ENCODE peak calls at places on chromosomes 11 and 22, in seven cellular contexts. U is progenitor cell of endocrine pancreas, C is RWPE1, A is HFF-Myc, S is cardiac muscle cell, D is fibroblast of the aortic adventitia, P is fibroblast of lung. Y is an unnamed sample.

GRCh38 chr22:30459206-30460052 is 12.4 kb downstream of the SEC14L3 start:
- DNase-seq in A (no peak), P (peak), S (peak), U (peak), C (peak), D (peak), Y (no peak)

GRCh38 chr11:112795142-112795815 is 165.9 kb upstream of the NCAM1 start:
- DNase-seq in C (peak), U (no peak), S (peak), D (peak), A (no peak), P (peak), Y (no peak)

GRCh38 chr22:46070722-46071450 is 79.4 kb upstream of the PPARA start:
- DNase-seq in P (peak), U (no peak), A (no peak), D (peak), C (no peak), S (peak), Y (no peak)

GRCh38 chr22:20583471-20583922 is 76.1 kb downstream of the MED15 start:
- DNase-seq in D (no peak), P (no peak), U (no peak), S (no peak), A (no peak), C (no peak), Y (no peak)

GRCh38 chr11:77705195-77705876 is 67.7 kb upstream of the CLNS1A start:
- DNase-seq in A (peak), U (no peak), C (peak), D (peak), P (peak), S (peak), Y (no peak)

GRCh38 chr11:31887180-31887579 is 76.1 kb upstream of the PAX6 start:
- DNase-seq in C (no peak), U (no peak), D (no peak), S (no peak), P (no peak), A (no peak), Y (no peak)

GRCh38 chr11:68436985-68437926 is 23.3 kb upstream of the PPP6R3 start:
- DNase-seq in S (peak), U (no peak), C (peak), D (peak), A (peak), P (peak), Y (no peak)

GRCh38 chr22:48785792-48786678 is 1041.6 kb downstream of the BRD1 start:
- DNase-seq in U (no peak), A (no peak), S (no peak), C (no peak), P (no peak), D (no peak), Y (no peak)

GRCh38 chr11:46369458-46370152 is 11.9 kb upstream of the MDK start:
- DNase-seq in P (peak), C (peak), U (peak), S (peak), D (peak), A (no peak), Y (no peak)

GRCh38 chr11:95768521-95768920 is 21.1 kb downstream of the FAM76B start:
- DNase-seq in C (no peak), A (no peak), S (peak), D (peak), P (peak), U (no peak), Y (no peak)

GRCh38 chr11:65448074-65448417 is 25.4 kb downstream of the NEAT1 start:
- DNase-seq in P (no peak), A (no peak), C (no peak), S (peak), D (peak), U (no peak), Y (no peak)

GRCh38 chr22:46931414-46931813 is 169.0 kb downstream of the TBC1D22A start:
- DNase-seq in P (peak), S (peak), C (peak), D (peak), U (no peak), A (peak), Y (no peak)

GRCh38 chr11:122628691-122629555 is 26.6 kb upstream of the UBASH3B start:
- DNase-seq in P (peak), D (peak), C (peak), A (no peak), S (peak), U (peak), Y (no peak)

GRCh38 chr22:32815943-32816342 is 14.4 kb downstream of the TIMP3 start:
- DNase-seq in C (no peak), D (no peak), U (no peak), A (no peak), P (no peak), S (no peak), Y (no peak)

GRCh38 chr11:122804796-122805195 is 33.5 kb upstream of the CRTAM start:
- DNase-seq in C (peak), D (no peak), S (no peak), U (no peak), P (no peak), A (no peak), Y (no peak)

GRCh38 chr11:7154881-7155344 is 66.1 kb downstream of the RBMXL2 start:
- DNase-seq in C (no peak), A (no peak), U (no peak), D (peak), S (no peak), P (no peak), Y (no peak)

GRCh38 chr22:49845666-49846459 is 7.8 kb upstream of the ZBED4 start:
- DNase-seq in A (no peak), D (no peak), C (no peak), U (no peak), S (no peak), P (no peak), Y (no peak)

GRCh38 chr11:77181799-77182541 is 53.9 kb downstream of the MYO7A start:
- DNase-seq in A (no peak), U (no peak), S (no peak), P (no peak), D (no peak), C (no peak), Y (peak)

GRCh38 chr11:1054143-1055108 is 17.9 kb upstream of the MUC6 start:
- DNase-seq in P (no peak), U (no peak), S (peak), A (peak), C (no peak), D (peak), Y (no peak)

GRCh38 chr22:29509815-29510214 is 29.8 kb downstream of the NEFH start:
- DNase-seq in A (no peak), C (no peak), U (no peak), P (no peak), D (no peak), S (no peak), Y (no peak)

GRCh38 chr11:23961503-23962338 is 535.1 kb upstream of the LUZP2 start:
- DNase-seq in S (no peak), U (no peak), C (no peak), P (no peak), D (no peak), A (no peak), Y (no peak)

GRCh38 chr22:23534201-23534850 is 45.8 kb downstream of the IGLL1 start:
- DNase-seq in C (no peak), S (peak), D (no peak), U (no peak), A (no peak), P (no peak), Y (no peak)

GRCh38 chr11:35304393-35304790 is 115.0 kb downstream of the SLC1A2 start:
- DNase-seq in U (no peak), C (no peak), D (peak), P (peak), A (no peak), S (peak), Y (no peak)

GRCh38 chr11:126544311-126545056 is 189.0 kb downstream of the ST3GAL4 start:
- DNase-seq in U (peak), P (peak), A (no peak), D (peak), S (peak), C (no peak), Y (no peak)

GRCh38 chr11:44484211-44484610 is 81.3 kb upstream of the CD82 start:
- DNase-seq in U (no peak), C (no peak), S (peak), P (no peak), A (no peak), D (peak), Y (no peak)

GRCh38 chr11:61279934-61280656 is 15.0 kb downstream of the VWCE start:
- DNase-seq in A (no peak), C (peak), S (no peak), P (peak), U (no peak), D (peak), Y (no peak)

GRCh38 chr11:3014314-3014938 is 22.3 kb upstream of the NAP1L4 start:
- DNase-seq in C (no peak), U (no peak), A (no peak), S (no peak), P (no peak), D (no peak), Y (no peak)

GRCh38 chr11:18729426-18729825 is 3.4 kb upstream of the IGSF22 start:
- DNase-seq in D (no peak), P (no peak), A (no peak), C (no peak), S (no peak), U (no peak), Y (no peak)

GRCh38 chr11:18733202-18733601 is 7.2 kb upstream of the IGSF22 start:
- DNase-seq in P (no peak), S (no peak), U (no peak), D (no peak), C (no peak), A (no peak), Y (peak)

GRCh38 chr11:18731949-18732821 is 6.2 kb upstream of the IGSF22 start:
- DNase-seq in A (no peak), P (peak), C (peak), D (peak), U (peak), S (peak), Y (peak)

GRCh38 chr11:18730020-18730419 is 4.0 kb upstream of the IGSF22 start:
- DNase-seq in D (no peak), A (no peak), P (no peak), U (no peak), C (no peak), S (no peak), Y (no peak)

DNA sequence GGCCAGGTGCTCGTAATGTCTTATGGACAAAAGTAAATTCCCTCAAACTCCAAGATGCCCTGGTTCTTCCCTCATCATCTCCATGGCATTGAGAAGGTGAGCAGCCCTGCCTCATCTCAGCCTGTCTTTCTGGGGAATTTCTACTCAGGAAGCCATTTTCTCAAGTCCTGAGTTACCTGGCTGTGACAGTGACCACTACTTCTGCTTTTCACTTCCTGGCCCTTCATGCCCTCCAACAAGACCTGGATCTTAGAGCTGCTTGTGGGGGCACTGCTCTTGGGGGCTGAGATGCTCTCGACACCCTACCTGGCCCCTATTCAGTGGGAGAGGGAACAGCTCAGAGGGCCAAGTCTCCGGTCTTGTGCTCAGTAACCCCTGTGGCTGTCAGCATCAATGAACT is 5.4 kb upstream of the IGSF22 start:
- DNase-seq in S (no peak), C (no peak), A (no peak), P (no peak), U (no peak), D (no peak), Y (peak)
- TF ChIP-seq CTCF in S (no peak), C (no peak), A (no peak), P (no peak), U (no peak), D (no peak), Y (no peak)

DNA sequence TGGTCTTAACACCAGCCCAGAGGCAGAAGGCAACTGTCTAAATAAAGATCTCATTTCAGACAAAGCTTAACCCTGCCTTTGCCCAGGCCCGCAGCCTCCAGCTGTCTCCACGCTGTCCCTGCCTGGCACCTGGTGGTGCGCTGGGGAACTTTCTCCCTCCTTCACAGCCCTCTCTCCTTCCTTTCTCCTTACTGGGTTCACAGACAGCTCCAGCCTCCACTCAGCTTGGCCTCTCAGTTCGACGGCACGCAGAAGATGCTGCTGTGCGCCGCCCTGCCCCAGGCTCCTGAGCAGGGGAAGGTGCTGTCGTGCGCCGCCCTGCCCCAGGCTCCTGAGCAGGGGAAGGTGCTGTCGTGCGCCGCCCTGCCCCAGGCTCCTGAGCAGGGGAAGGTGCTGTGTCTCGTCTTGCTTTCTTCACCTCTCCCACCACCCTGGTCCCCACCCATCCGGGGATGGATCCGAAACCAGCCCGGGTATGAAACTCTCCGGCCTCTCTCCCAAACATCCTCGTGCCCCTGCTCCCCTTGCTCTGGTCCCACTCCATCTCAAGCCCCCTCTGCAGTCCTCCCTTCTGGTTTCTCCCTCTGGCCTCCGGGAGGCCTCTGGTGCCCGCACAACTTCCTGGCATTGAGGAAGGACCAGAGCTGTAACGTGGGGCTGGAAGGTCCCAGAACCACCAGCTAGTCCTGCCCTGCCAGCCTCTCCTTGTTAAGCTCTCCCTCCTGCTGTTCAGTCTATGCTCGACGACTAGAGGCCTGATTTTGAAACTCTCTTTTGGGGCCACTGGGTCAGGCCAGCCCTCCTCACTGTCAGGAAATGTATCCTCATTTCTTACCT is 22.9 kb upstream of the JAM3 start:
- DNase-seq in A (no peak), U (no peak), D (no peak), C (no peak), P (peak), S (peak), Y (peak)
- TF ChIP-seq CTCF in A (no peak), U (peak), D (peak), C (no peak), P (peak), S (peak), Y (peak)

GRCh38 chr11:63908631-63909491 is 8.1 kb downstream of the RCOR2 start:
- DNase-seq in A (no peak), S (no peak), C (no peak), D (no peak), U (no peak), P (no peak), Y (no peak)

GRCh38 chr11:63911876-63912275 is 5.1 kb downstream of the RCOR2 start:
- DNase-seq in D (no peak), P (no peak), S (no peak), C (no peak), A (no peak), U (no peak), Y (no peak)

GRCh38 chr11:63909621-63910506 is 7.1 kb downstream of the RCOR2 start:
- DNase-seq in U (peak), S (no peak), C (no peak), A (no peak), P (no peak), D (no peak), Y (no peak)

GRCh38 chr11:63911440-63911839 is 5.5 kb downstream of the RCOR2 start:
- DNase-seq in A (no peak), S (no peak), P (no peak), D (no peak), C (no peak), U (no peak), Y (no peak)

GRCh38 chr11:63910605-63911195 is 6.3 kb downstream of the RCOR2 start:
- DNase-seq in U (no peak), S (no peak), P (no peak), A (no peak), D (no peak), C (no peak), Y (no peak)
- TF ChIP-seq CTCF in U (no peak), S (no peak), P (no peak), A (no peak), D (no peak), C (no peak), Y (no peak)

DNA sequence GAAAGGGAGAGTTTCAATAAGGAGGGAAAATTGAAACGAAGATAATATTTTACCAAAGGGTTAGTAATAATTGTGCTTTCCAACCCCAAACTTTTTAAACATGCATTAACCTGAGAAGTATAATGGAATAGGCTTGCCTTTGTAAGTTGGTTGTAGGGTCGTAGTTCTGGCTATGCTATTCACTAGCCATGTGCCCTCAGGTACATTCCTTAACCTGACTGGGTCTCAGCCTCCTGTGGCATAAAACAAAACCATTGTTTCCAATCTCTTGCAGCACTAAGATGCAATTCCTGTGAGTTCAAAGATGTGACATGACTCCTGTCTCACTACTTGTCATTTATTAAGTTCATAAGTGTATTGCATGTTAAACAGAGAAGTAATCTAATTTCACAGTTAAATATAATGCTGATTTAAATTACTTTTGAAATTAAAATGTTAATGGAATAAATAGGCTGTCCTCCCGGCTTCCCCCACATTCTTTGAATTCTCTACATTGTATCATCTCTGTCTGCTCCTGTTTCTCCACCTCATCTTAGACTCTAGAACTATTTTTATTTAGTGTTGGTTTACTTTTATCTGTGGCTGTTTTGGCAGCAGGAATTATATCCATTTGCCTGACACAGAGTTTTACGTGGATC is 216.2 kb downstream of the FAT3 start:
- DNase-seq in A (no peak), S (no peak), U (no peak), C (no peak), D (no peak), P (peak), Y (no peak)
- TF ChIP-seq CTCF in A (no peak), S (no peak), U (no peak), C (no peak), D (no peak), P (no peak), Y (no peak)

DNA sequence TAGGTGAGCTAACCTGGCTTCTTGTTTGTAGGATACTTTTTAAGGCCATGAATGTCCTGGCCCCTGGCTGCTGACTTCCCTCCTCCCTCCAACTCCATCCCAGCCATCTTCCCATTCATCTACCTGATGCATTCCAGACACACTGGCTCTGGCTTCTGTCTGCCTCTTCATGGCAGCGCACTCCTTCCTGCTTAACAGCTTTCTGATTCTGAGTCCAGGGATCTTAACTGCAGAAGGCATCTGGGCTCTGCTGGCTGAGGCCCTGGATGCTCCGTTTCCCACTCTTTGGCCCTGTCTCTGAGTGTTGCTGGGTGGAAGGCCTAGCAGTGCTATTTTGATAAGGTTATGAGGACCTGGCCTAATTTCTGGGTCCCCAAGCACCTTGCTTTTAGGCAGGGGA is 1.8 kb upstream of the THY1 start:
- DNase-seq in D (no peak), C (no peak), S (no peak), P (no peak), A (no peak), U (no peak), Y (no peak)
- TF ChIP-seq CTCF in D (no peak), C (no peak), S (no peak), P (no peak), A (no peak), U (no peak), Y (no peak)

GRCh38 chr11:66834539-66834845 is 8.7 kb upstream of the RCE1 start:
- DNase-seq in S (no peak), D (no peak), P (no peak), U (no peak), C (no peak), A (no peak), Y (no peak)
- TF ChIP-seq CTCF in S (no peak), D (no peak), P (no peak), U (no peak), C (no peak), A (no peak), Y (peak)